ENCODE peak calls at places on chromosomes 3 and 15, in eight cellular contexts. S is stomach; R is CD4-positive, alpha-beta memory T cell; C is heart right ventricle; Q is mucosa of descending colon; P is neuronal stem cell; W is kidney; H is Peyer's patch. V is an unnamed sample.
A peak's percentile ranks its signal among the peaks of the same experiment; 100 is the strongest.

GRCh38 chr15:39228889-39229288 is 352.0 kb upstream of the THBS1 start:
- DNase-seq in S (no peak), R (no peak), C (no peak), Q (no peak), P (no peak), W (no peak), H (no peak), V (no peak)

GRCh38 chr3:52895416-52895815 is 1.9 kb downstream of the STIMATE start:
- DNase-seq in S (no peak), R (no peak), C (no peak), Q (no peak), P (no peak), W (no peak), H (no peak), V (no peak)

GRCh38 chr3:182973047-182973446 is 7.3 kb downstream of the DCUN1D1 start:
- DNase-seq in S (no peak), R (no peak), C (no peak), Q (no peak), P (no peak), W (no peak), H (no peak), V (no peak)

GRCh38 chr3:143686638-143687197 is 161.6 kb downstream of the SLC9A9 start:
- DNase-seq in S (no peak), R (no peak), C (no peak), Q (no peak), P (no peak), W (no peak), H (no peak), V (no peak)

GRCh38 chr3:139772539-139773500 is 95.0 kb upstream of the NMNAT3 start:
- DNase-seq in S (no peak), R (no peak), C (no peak), Q (no peak), P (no peak), W (no peak), H (no peak), V (no peak)

GRCh38 chr3:140942221-140943104 is 827 bp downstream of the SLC25A36 start:
- DNase-seq in S (peak; percentile 56), R (peak; percentile 40), C (peak; percentile 63), Q (peak; percentile 80), P (peak; percentile 76), W (peak; percentile 87), H (peak; percentile 72), V (peak; percentile 88)

GRCh38 chr3:126423191-126424038 is 28.7 kb downstream of the CFAP100 start:
- DNase-seq in S (peak; percentile 20), R (no peak), C (no peak), Q (no peak), P (no peak), W (no peak), H (peak; percentile 41), V (no peak)

GRCh38 chr3:86388848-86389247 is 602.1 kb downstream of the VGLL3 start:
- DNase-seq in S (no peak), R (no peak), C (no peak), Q (no peak), P (no peak), W (no peak), H (no peak), V (no peak)

GRCh38 chr15:68183886-68184285 is 21.2 kb downstream of the CALML4 start:
- DNase-seq in S (no peak), R (no peak), C (no peak), Q (no peak), P (no peak), W (no peak), H (no peak), V (no peak)
- H3K36me3 ChIP-seq in S (peaks cover 14% of the 10 kb centered on the region), R (peaks cover 55% of the 10 kb centered on the region), C (peaks cover 76% of the 10 kb centered on the region), Q (no peaks in the 10 kb centered on the region), P (peaks cover 95% of the 10 kb centered on the region), W (peaks cover 17% of the 10 kb centered on the region), H (no peaks in the 10 kb centered on the region), V (peaks cover 3% of the 10 kb centered on the region)

GRCh38 chr3:15023719-15024118 is 41.4 kb downstream of the MRPS25 start:
- DNase-seq in S (no peak), R (no peak), C (no peak), Q (no peak), P (no peak), W (no peak), H (no peak), V (no peak)

DNA sequence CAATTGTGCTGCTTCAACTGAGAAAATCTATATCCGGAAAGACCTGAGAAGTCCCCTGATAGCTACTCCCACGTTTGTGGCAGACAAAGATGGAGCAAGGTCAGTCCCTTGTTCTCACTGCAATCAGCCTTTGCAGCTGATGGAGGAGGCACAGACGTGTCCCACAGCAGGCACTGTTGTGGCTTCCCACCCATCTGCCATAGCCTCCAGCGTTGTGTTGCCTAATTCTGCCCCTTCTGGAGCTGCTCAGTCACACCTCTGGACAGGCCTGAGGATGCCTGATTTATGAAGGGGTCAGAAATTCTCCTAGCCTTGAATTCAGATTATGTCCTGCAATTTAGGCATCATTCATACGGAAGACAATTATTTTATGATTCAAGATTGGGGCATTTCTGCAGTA is 41.9 kb downstream of the MRPS25 start:
- DNase-seq in S (no peak), R (no peak), C (no peak), Q (no peak), P (no peak), W (no peak), H (no peak), V (no peak)
- H3K36me3 ChIP-seq in S (peaks cover 64% of the 10 kb centered on the region), R (peaks cover 40% of the 10 kb centered on the region), C (peaks cover 100% of the 10 kb centered on the region), Q (peaks cover 9% of the 10 kb centered on the region), P (peaks cover 86% of the 10 kb centered on the region), W (peaks cover 40% of the 10 kb centered on the region), H (no peaks in the 10 kb centered on the region), V (no peaks in the 10 kb centered on the region)

GRCh38 chr15:67178569-67179210 is 75.8 kb downstream of the AAGAB start:
- DNase-seq in S (no peak), R (no peak), C (no peak), Q (peak; percentile 56), P (no peak), W (peak; percentile 47), H (no peak), V (no peak)

GRCh38 chr15:67180514-67181191 is 73.8 kb downstream of the AAGAB start:
- DNase-seq in S (no peak), R (no peak), C (no peak), Q (peak; percentile 34), P (no peak), W (no peak), H (no peak), V (no peak)

GRCh38 chr15:67179411-67179995 is 75.0 kb downstream of the AAGAB start:
- DNase-seq in S (no peak), R (no peak), C (no peak), Q (peak; percentile 17), P (no peak), W (no peak), H (no peak), V (no peak)

GRCh38 chr15:67181221-67181639 is 73.2 kb downstream of the AAGAB start:
- DNase-seq in S (no peak), R (no peak), C (no peak), Q (peak; percentile 33), P (no peak), W (no peak), H (no peak), V (no peak)

DNA sequence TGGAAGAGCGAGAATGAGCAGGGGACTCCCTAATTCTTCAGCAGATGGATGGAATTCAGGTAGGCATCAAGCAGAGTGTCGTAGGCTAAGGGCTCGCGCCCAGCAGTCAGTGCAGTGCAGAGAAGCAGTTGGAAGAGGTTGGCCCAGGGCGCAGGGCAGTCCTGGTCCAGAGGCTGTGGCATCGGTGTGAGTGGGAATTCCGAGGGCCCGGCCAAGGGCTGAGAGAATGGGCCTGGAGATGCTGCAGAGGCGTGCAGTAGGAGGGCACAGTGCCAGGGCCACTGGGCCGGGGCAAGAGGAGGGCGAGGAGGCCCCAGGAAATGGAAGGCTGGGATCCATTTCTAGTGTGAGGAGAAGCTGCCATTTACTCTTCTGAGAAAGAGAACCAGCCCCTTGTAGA is 74.4 kb downstream of the AAGAB start:
- DNase-seq in S (no peak), R (no peak), C (no peak), Q (peak; percentile 43), P (no peak), W (no peak), H (no peak), V (no peak)
- H3K36me3 ChIP-seq in S (peaks cover 7% of the 10 kb centered on the region), R (peaks cover 48% of the 10 kb centered on the region), C (peaks cover 58% of the 10 kb centered on the region), Q (no peaks in the 10 kb centered on the region), P (peaks cover 92% of the 10 kb centered on the region), W (peaks cover 4% of the 10 kb centered on the region), H (no peaks in the 10 kb centered on the region), V (no peaks in the 10 kb centered on the region)

GRCh38 chr15:99347609-99348008 is 96.3 kb downstream of the LRRC28 start:
- DNase-seq in S (no peak), R (no peak), C (no peak), Q (no peak), P (no peak), W (no peak), H (no peak), V (no peak)
- H3K36me3 ChIP-seq in S (no peaks in the 10 kb centered on the region), R (no peaks in the 10 kb centered on the region), C (no peaks in the 10 kb centered on the region), Q (no peaks in the 10 kb centered on the region), P (no peaks in the 10 kb centered on the region), W (no peaks in the 10 kb centered on the region), H (no peaks in the 10 kb centered on the region), V (no peaks in the 10 kb centered on the region)

V was measured in left lung.